ENCODE peak calls at places on chromosomes 4 and X, in five cellular contexts. W, O, M, J and E are unnamed samples.

GRCh38 chrX:140744085-140744484 is 34.5 kb downstream of the LINC00632 start:
- DNase-seq in W (no peak), O (no peak), M (peak; percentile 40), J (no peak), E (no peak)

GRCh38 chr4:4606321-4606720 is 64.5 kb upstream of the STX18 start:
- DNase-seq in W (peak; percentile 90), O (no peak), M (no peak), J (no peak), E (no peak)

GRCh38 chrX:118726887-118727685 is at the start of gene IL13RA1:
- DNase-seq in W (peak; percentile 91), O (peak; percentile 93), M (peak; percentile 92), J (no peak), E (peak; percentile 96)

GRCh38 chr4:8595237-8596087 is 2.9 kb downstream of the CPZ start:
- DNase-seq in W (no peak), O (peak; percentile 62), M (no peak), J (no peak), E (no peak)

GRCh38 chrX:117645639-117646038 is 471.0 kb downstream of the KLHL13 start:
- DNase-seq in W (no peak), O (no peak), M (no peak), J (no peak), E (no peak)

GRCh38 chr4:183229397-183229796 is 90.7 kb downstream of the CLDN22 start:
- DNase-seq in W (peak; percentile 32), O (no peak), M (peak; percentile 30), J (no peak), E (no peak)

GRCh38 chr4:95850161-95850560 is 10.3 kb downstream of the PDHA2 start:
- DNase-seq in W (no peak), O (no peak), M (no peak), J (no peak), E (no peak)

GRCh38 chrX:20594985-20595384 is 328.3 kb upstream of the RPS6KA3 start:
- DNase-seq in W (peak; percentile 35), O (no peak), M (peak; percentile 9), J (no peak), E (peak; percentile 38)

GRCh38 chrX:132843387-132843786 is 115.0 kb downstream of the HS6ST2 start:
- DNase-seq in W (no peak), O (no peak), M (no peak), J (no peak), E (no peak)

GRCh38 chr4:186651624-186652023 is 72.0 kb downstream of the FAT1 start:
- DNase-seq in W (no peak), O (peak; percentile 60), M (no peak), J (no peak), E (peak; percentile 82)

GRCh38 chr4:153541426-153542096 is 75.4 kb downstream of the TMEM131L start:
- DNase-seq in W (peak; percentile 92), O (no peak), M (peak; percentile 16), J (no peak), E (no peak)

GRCh38 chr4:187666634-187667033 is 328.9 kb upstream of the ZFP42 start:
- DNase-seq in W (peak; percentile 1), O (peak; percentile 11), M (no peak), J (no peak), E (peak; percentile 9)

GRCh38 chr4:7516116-7516772 is 81.5 kb upstream of the PSAPL1 start:
- DNase-seq in W (no peak), O (no peak), M (no peak), J (no peak), E (no peak)

GRCh38 chrX:37871626-37872302 is 24.4 kb upstream of the DYNLT3 start:
- DNase-seq in W (peak; percentile 93), O (peak; percentile 30), M (peak; percentile 88), J (no peak), E (no peak)

GRCh38 chr4:176044589-176044951 is 21.1 kb upstream of the WDR17 start:
- DNase-seq in W (peak; percentile 27), O (peak; percentile 8), M (no peak), J (no peak), E (no peak)

GRCh38 chr4:38710053-38710452 is 46.1 kb downstream of the KLF3 start:
- DNase-seq in W (no peak), O (no peak), M (no peak), J (no peak), E (no peak)

GRCh38 chr4:84847978-84848377 is 118.5 kb downstream of the WDFY3 start:
- DNase-seq in W (no peak), O (no peak), M (no peak), J (no peak), E (no peak)

GRCh38 chrX:47191806-47192401 is 1.7 kb upstream of the UBA1 start:
- DNase-seq in W (no peak), O (no peak), M (no peak), J (peak; percentile 87), E (no peak)

GRCh38 chr4:15913631-15913970 is 24.9 kb downstream of the FGFBP1 start:
- DNase-seq in W (peak; percentile 92), O (peak; percentile 44), M (peak; percentile 94), J (no peak), E (no peak)

GRCh38 chrX:49915352-49916222 is 6.8 kb upstream of the CLCN5 start:
- DNase-seq in W (peak; percentile 61), O (peak; percentile 68), M (peak; percentile 69), J (peak; percentile 57), E (peak; percentile 61)

GRCh38 chr4:112894480-112894879 is 155.0 kb upstream of the ANK2 start:
- DNase-seq in W (no peak), O (no peak), M (no peak), J (no peak), E (no peak)
- H3K27ac ChIP-seq in W (no peak overlapping the region), O (no peak overlapping the region), M (no peak overlapping the region), J (no peak overlapping the region), E (peak overlapping the region; percentile 93)

GRCh38 chrX:44314259-44314734 is 29.2 kb downstream of the EFHC2 start:
- DNase-seq in W (peak; percentile 57), O (peak; percentile 33), M (peak; percentile 42), J (no peak), E (no peak)
- TF ChIP-seq EZH2phosphoT487 in W (no peak), O (no peak), M (no peak), J (no peak), E (no peak)

DNA sequence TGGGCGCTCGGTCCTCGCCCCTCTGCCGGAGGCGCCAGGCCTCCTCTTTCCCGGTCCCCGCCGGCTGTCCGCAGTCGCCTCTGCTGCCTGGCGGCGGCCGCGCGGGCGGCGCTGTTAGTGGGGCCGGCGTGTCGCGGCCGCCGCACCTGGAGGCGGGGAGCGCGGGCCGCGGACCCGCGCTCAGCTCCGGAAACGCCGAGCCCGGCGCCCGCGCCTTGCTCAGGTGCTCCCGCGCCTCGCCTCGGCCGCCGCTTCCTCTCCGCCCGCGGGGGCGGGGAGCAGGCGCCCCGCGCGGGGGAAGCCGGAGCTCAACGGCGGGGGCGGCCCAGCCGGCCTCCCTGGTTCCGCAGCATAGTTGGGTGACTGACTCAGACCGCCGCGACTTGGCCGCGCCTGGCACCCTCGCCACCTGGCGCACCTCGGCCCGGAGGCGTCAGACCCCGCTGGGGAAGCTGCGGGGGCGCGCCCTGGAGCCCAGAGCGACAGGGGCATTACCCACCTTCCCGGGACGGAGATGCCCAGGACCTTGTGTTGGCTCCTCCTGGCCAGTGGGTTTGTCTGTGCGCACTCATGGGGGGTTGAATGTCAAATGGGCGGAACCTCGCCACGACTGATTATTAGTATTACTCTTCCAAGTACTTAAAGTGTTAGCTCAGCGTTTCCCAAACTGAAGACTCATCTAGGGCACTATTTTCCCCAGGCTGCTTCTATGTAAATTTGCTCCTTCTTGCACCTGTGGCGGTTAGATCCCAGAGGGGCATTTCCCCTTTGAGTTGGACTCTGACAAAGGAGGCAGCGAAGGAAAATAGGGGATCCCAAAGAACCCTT is at the start of gene ARAP2:
- DNase-seq in W (peak; percentile 21), O (peak; percentile 90), M (peak; percentile 87), J (peak; percentile 73), E (peak; percentile 80)
- H3K27ac ChIP-seq in W (no peak within 1 kb of the TSS), O (peak within 1 kb of the TSS; percentile 94), M (peak within 1 kb of the TSS; percentile 67), J (peak within 1 kb of the TSS; percentile 55), E (no peak within 1 kb of the TSS)

GRCh38 chrX:103417370-103417769 is 41.0 kb downstream of the BEX3 start:
- DNase-seq in W (no peak), O (no peak), M (no peak), J (no peak), E (no peak)
- TF ChIP-seq EZH2phosphoT487 in W (no peak), O (no peak), M (no peak), J (no peak), E (no peak)

GRCh38 chr4:123997116-123997515 is 600.5 kb downstream of the SPRY1 start:
- DNase-seq in W (no peak), O (no peak), M (peak; percentile 6), J (no peak), E (peak; percentile 82)

GRCh38 chr4:123995939-123996338 is 599.3 kb downstream of the SPRY1 start:
- DNase-seq in W (peak; percentile 89), O (no peak), M (peak; percentile 59), J (no peak), E (no peak)

GRCh38 chr4:124000233-124000632 is 603.6 kb downstream of the SPRY1 start:
- DNase-seq in W (no peak), O (no peak), M (no peak), J (no peak), E (no peak)

GRCh38 chr4:123994917-123995316 is 598.3 kb downstream of the SPRY1 start:
- DNase-seq in W (peak; percentile 8), O (no peak), M (peak; percentile 26), J (no peak), E (no peak)

GRCh38 chr4:123997736-123998449 is 601.3 kb downstream of the SPRY1 start:
- DNase-seq in W (no peak), O (no peak), M (no peak), J (no peak), E (no peak)
- H3K27ac ChIP-seq in W (no peak overlapping the region), O (no peak overlapping the region), M (no peak overlapping the region), J (no peak overlapping the region), E (no peak overlapping the region)